ENCODE peak calls at places on chromosomes 4 and X, in six cellular contexts. A is neuronal stem cell, Y is IMR-90, T is mesenchymal stem cell, M is H1, D is mesendoderm. B is an unnamed sample.

GRCh38 chr4:128793859-128794667 is 15.4 kb upstream of the JADE1 start:
- DNase-seq in A (no peak), Y (peak), T (peak), M (no peak), D (no peak), B (no peak)

GRCh38 chr4:24607338-24607737 is 23.0 kb upstream of the DHX15 start:
- DNase-seq in A (no peak), Y (peak), T (peak), M (no peak), D (no peak), B (no peak)

GRCh38 chrX:144819406-144819805 is 427.9 kb upstream of the SPANXN1 start:
- DNase-seq in A (no peak), Y (no peak), T (peak), M (no peak), D (no peak), B (no peak)

GRCh38 chrX:102697506-102697905 is 14.7 kb upstream of the GPRASP2 start:
- DNase-seq in A (no peak), Y (peak), T (no peak), M (no peak), D (no peak), B (no peak)

GRCh38 chr4:46993075-46994006 is at the start of gene GABRA4:
- DNase-seq in A (peak), Y (no peak), T (peak), M (no peak), D (peak), B (peak)

GRCh38 chr4:69092190-69092589 is 4.1 kb upstream of the UGT2B7 start:
- DNase-seq in A (no peak), Y (peak), T (peak), M (no peak), D (no peak), B (no peak)

GRCh38 chr4:99636422-99636821 is 21.2 kb downstream of the C4orf54 start:
- DNase-seq in A (no peak), Y (no peak), T (no peak), M (no peak), D (no peak), B (no peak)

GRCh38 chr4:66178901-66179300 is 508.6 kb upstream of the EPHA5 start:
- DNase-seq in A (peak), Y (no peak), T (peak), M (no peak), D (peak), B (no peak)

GRCh38 chr4:87916636-87917035 is 58.9 kb upstream of the SPP1 start:
- DNase-seq in A (no peak), Y (no peak), T (peak), M (no peak), D (peak), B (no peak)

GRCh38 chr4:149708513-149709175 is 107.0 kb downstream of the IQCM start:
- DNase-seq in A (no peak), Y (peak), T (peak), M (no peak), D (no peak), B (no peak)

GRCh38 chr4:114052227-114052626 is 72.8 kb upstream of the ARSJ start:
- DNase-seq in A (no peak), Y (no peak), T (no peak), M (no peak), D (no peak), B (no peak)

DNA sequence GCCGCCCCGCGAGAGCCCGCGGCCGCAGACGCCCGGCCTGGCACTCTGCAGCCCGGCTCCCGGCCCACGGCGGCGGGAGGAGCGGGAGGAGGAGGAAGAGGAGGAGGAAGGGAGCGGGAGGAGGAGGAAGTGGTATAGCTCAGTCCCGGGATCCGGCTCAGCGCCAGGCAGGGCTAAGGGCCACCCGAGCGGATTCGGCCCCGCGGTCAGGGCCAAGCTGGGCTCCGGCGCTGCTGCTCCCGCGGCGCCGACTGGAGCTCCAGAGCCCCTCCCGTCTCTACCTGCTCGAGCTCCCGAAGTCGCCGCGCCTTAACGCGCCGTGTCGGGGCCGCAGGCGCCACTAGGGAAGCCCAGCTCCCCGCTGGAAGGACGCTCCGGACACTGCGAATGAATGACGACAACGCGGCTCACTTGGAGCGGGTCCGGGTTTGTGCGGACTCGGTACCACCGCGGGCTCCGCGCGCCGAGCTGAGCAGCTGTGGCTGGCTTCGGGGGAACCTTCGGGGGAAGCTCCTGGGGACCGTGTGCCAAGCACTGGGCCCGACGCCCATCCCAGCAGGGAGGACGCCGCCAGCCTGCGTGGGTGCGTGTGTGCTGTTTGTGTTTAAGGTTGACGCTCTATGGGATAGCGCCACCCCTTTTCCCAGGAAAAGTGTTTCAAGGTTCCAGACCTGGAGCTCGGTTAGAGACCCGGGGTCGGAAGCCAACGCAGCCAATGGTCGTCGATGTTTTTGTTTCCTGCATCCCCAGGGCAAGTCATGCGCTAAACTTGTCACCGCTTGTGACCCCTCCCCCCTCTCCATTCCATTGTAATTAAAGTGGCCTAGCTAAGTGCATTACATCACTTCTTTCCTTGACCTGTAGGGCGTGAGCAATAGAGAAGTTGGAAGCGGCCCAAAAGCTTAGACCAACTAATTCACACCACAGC is at the start of gene TBC1D9:
- DNase-seq in A (peak), Y (peak), T (peak), M (peak), D (peak), B (peak)
- H2AK5ac ChIP-seq in A (peak), Y (peak), T (peak), M (no peak), D (no peak), B (no peak)

DNA sequence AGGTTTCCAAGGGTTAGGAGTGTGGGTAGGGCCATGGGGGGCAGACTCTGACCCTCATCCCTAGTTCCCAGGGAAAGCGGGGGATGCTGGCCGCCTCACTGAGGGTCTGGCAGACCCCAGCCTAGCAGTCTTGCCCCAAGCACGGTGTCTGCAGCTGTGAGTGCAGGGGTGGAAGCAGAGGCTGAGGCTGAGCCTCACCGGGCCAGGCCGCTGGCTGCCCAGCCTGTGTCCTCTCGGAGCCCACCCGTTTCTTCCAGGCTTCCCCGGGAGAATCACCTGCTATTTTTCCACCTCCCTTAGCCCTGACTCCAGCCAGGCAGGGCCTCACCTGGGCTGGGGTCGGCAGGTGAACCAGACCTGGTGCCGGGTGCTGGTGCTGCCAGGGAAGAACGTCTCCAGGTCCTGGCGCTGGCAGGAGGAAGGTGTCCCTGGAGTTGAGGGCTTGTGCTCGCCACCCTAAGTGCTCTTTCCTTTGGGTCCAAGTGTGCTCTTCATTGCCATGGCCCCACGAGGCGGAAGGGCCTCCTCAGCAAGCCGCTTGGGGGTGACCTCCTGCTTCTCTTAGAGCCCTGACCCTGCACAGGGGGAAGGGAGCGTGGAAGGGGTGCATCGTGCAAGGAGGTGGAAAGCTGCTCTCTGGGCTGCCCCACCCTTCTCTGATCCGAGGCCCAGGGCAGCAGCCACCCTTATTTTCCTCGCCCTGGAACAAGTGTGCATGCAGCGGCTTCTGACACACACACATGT is 112.8 kb downstream of the FAM53A start:
- DNase-seq in A (no peak), Y (no peak), T (no peak), M (no peak), D (no peak), B (no peak)
- H3K9ac ChIP-seq in A (peak), Y (no peak), T (no peak), M (no peak), D (no peak), B (no peak)

DNA sequence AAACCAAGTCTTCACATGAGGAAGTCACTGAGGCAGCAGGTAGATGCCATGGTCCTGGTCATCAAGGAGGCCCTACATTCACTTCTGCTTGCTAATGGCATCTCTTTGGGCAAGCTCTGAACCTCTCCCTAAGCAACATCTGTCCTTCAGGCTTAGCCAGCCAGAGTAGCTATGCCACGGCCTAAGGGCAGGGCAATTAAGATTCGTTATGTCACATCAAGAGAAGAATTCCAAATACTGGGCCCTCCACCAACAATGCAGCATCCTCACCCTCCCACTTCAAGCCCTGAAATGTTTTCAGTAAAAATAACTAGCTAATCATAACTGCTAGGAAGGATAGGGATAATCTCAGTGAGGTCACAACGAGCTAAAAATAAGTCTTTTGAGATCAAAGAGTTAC is 120.7 kb upstream of the HCCS start:
- DNase-seq in A (no peak), Y (no peak), T (no peak), M (no peak), D (no peak), B (no peak)
- H2BK120ac ChIP-seq in A (no peak), Y (no peak), T (no peak), M (no peak), D (no peak), B (no peak)

GRCh38 chrX:1391707-1392375 is at the start of gene SLC25A6:
- DNase-seq in A (peak), Y (peak), T (peak), M (peak), D (peak), B (peak)
- H2AK5ac ChIP-seq in A (peak), Y (peak), T (peak), M (no peak), D (peak), B (no peak)

GRCh38 chrX:154327026-154327820 is 31.6 kb downstream of the TKTL1 start:
- DNase-seq in A (no peak), Y (no peak), T (no peak), M (no peak), D (no peak), B (no peak)
- H3K9ac ChIP-seq in A (no peak), Y (no peak), T (no peak), M (no peak), D (no peak), B (no peak)

DNA sequence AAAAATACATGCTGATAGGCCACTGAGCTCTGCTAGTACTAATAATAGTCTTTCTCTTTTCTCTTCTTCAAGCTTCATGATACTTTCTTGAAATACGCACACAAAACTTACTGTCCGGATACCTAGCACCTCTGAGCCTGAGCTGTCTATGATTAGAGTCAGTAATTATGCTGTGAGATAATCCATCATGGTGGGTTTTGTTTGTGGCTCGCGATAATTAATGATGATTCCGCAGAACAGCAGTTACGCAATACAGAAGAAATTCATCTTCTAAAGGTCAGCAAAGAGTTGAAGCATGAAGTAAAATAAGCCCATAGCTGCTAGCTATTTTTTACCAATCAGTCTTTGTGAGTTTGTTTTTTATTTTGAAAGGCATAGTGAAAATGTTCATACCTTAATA is 511.5 kb upstream of the GALNT7 start:
- DNase-seq in A (no peak), Y (no peak), T (no peak), M (no peak), D (no peak), B (no peak)
- H2BK120ac ChIP-seq in A (no peak), Y (no peak), T (no peak), M (no peak), D (no peak), B (no peak)

GRCh38 chrX:46916273-46916672 is 4.1 kb downstream of the JADE3 start:
- DNase-seq in A (no peak), Y (no peak), T (no peak), M (no peak), D (no peak), B (no peak)

GRCh38 chrX:46912673-46913491 is 661 bp downstream of the JADE3 start:
- DNase-seq in A (peak), Y (peak), T (peak), M (no peak), D (peak), B (peak)

GRCh38 chrX:46912098-46912672 is at the start of gene JADE3:
- DNase-seq in A (peak), Y (peak), T (peak), M (peak), D (peak), B (peak)

GRCh38 chrX:46910415-46910814 is 1.8 kb upstream of the JADE3 start:
- DNase-seq in A (no peak), Y (no peak), T (no peak), M (no peak), D (no peak), B (no peak)

GRCh38 chrX:46913710-46914109 is 1.5 kb downstream of the JADE3 start:
- DNase-seq in A (peak), Y (peak), T (peak), M (no peak), D (peak), B (no peak)
- H2AK5ac ChIP-seq in A (no peak), Y (no peak), T (no peak), M (no peak), D (no peak), B (no peak)

B was measured in H9.